ENCODE peak calls at places on chromosomes 11 and 22, in ten cellular contexts. X is AML-193; K is HS-5; Z is activated CD4-positive, alpha-beta T cell treated with anti-CD3 and anti-CD28 coated beads, Interleukin-2, amount 50 U/mL, for 4 hours; E is HCT116; P is mucosa of gallbladder; Y is cardiac fibroblast; B is fibroblast of the aortic adventitia; R is AG08396; L is bronchial epithelial cell. S is an unnamed sample.

GRCh38 chr11:77287136-77287535 is 14.3 kb downstream of the GDPD4 start:
- DNase-seq in L (no peak), X (no peak), B (peak; percentile 23), P (no peak), Z (no peak), Y (no peak), K (no peak), E (no peak), R (no peak), S (no peak)

GRCh38 chr11:13859986-13860385 is 102.5 kb upstream of the SPON1 start:
- DNase-seq in Y (no peak), Z (peak; percentile 24), K (no peak), X (no peak), E (no peak), L (no peak), R (no peak), B (no peak), P (no peak), S (no peak)

GRCh38 chr22:32205974-32206773 is 1.3 kb upstream of the RFPL2 start:
- DNase-seq in R (no peak), B (no peak), E (no peak), K (no peak), L (no peak), X (no peak), P (no peak), Z (no peak), Y (no peak), S (no peak)

GRCh38 chr22:39209756-39210155 is 35.0 kb downstream of the PDGFB start:
- DNase-seq in X (no peak), Z (no peak), B (no peak), E (no peak), R (no peak), Y (no peak), P (no peak), L (no peak), K (no peak), S (no peak)

GRCh38 chr22:17159504-17159951 is 451 bp upstream of the HDHD5 start:
- DNase-seq in E (peak; percentile 54), X (no peak), B (peak; percentile 40), Z (peak; percentile 45), Y (peak; percentile 45), P (peak; percentile 44), L (peak; percentile 71), K (no peak), R (peak; percentile 55), S (peak; percentile 66)

GRCh38 chr11:61657566-61657965 is 22.6 kb upstream of the DAGLA start:
- DNase-seq in X (no peak), K (no peak), E (no peak), P (peak; percentile 32), B (no peak), R (no peak), Z (no peak), L (peak; percentile 8), Y (no peak), S (no peak)

GRCh38 chr11:30919389-30920172 is 333.4 kb upstream of the MPPED2 start:
- DNase-seq in E (no peak), Y (no peak), R (peak; percentile 8), L (no peak), P (no peak), X (no peak), Z (no peak), K (peak; percentile 46), B (peak; percentile 13), S (no peak)

GRCh38 chr22:42376721-42377177 is 55.5 kb downstream of the NFAM1 start:
- DNase-seq in Y (peak; percentile 65), L (no peak), B (peak; percentile 67), X (no peak), R (peak; percentile 53), K (no peak), P (peak; percentile 62), Z (no peak), E (no peak), S (no peak)

GRCh38 chr22:34798605-34799004 is 267.4 kb upstream of the ISX start:
- DNase-seq in Y (no peak), P (no peak), B (no peak), Z (no peak), K (no peak), E (no peak), R (no peak), L (no peak), X (no peak), S (no peak)

GRCh38 chr11:85903811-85904210 is 48.6 kb downstream of the CCDC83 start:
- DNase-seq in Z (no peak), E (no peak), X (no peak), K (no peak), P (no peak), L (no peak), B (no peak), R (no peak), Y (no peak), S (no peak)

GRCh38 chr22:50243704-50244419 is 961 bp downstream of the TUBGCP6 start:
- DNase-seq in Y (no peak), B (peak; percentile 7), Z (no peak), L (no peak), X (no peak), R (no peak), P (no peak), K (no peak), E (no peak), S (no peak)

GRCh38 chr22:45731041-45731797 is 59.6 kb downstream of the ATXN10 start:
- DNase-seq in R (peak; percentile 43), Y (peak; percentile 16), P (no peak), B (peak; percentile 40), L (peak; percentile 8), K (no peak), Z (no peak), E (no peak), X (no peak), S (no peak)

GRCh38 chr11:45692808-45693453 is 27.5 kb upstream of the CHST1 start:
- DNase-seq in Y (no peak), R (no peak), Z (no peak), E (no peak), K (no peak), L (no peak), P (no peak), B (no peak), X (no peak), S (no peak)

GRCh38 chr22:37300551-37301017 is 18.3 kb downstream of the CYTH4 start:
- DNase-seq in K (no peak), E (no peak), Y (no peak), R (no peak), Z (no peak), B (no peak), L (no peak), X (peak; percentile 95), P (no peak), S (no peak)

GRCh38 chr22:46071451-46072029 is 78.8 kb upstream of the PPARA start:
- DNase-seq in Z (peak; percentile 66), L (peak; percentile 77), Y (peak; percentile 96), P (peak; percentile 92), R (peak; percentile 88), B (peak; percentile 97), E (peak; percentile 80), X (peak; percentile 62), K (no peak), S (peak; percentile 88)

GRCh38 chr22:33781396-33781795 is 138.9 kb downstream of the LARGE1 start:
- DNase-seq in Y (peak; percentile 58), L (no peak), Z (no peak), K (no peak), B (peak; percentile 79), X (no peak), E (no peak), P (peak; percentile 16), R (peak; percentile 41), S (no peak)

GRCh38 chr11:17774232-17775034 is 39.9 kb downstream of the KCNC1 start:
- DNase-seq in E (no peak), Z (no peak), Y (no peak), P (no peak), B (no peak), R (no peak), K (no peak), X (no peak), L (no peak), S (no peak)

GRCh38 chr22:36671398-36671797 is 32.2 kb downstream of the CACNG2 start:
- DNase-seq in P (no peak), K (no peak), X (no peak), L (no peak), E (no peak), Y (no peak), R (no peak), B (no peak), Z (no peak), S (no peak)

GRCh38 chr11:105910095-105910715 is 111.8 kb downstream of the MSANTD4 start:
- DNase-seq in Z (no peak), K (no peak), E (no peak), Y (peak; percentile 2), P (no peak), R (no peak), B (no peak), L (peak; percentile 92), X (no peak), S (no peak)